ENCODE peak calls at places on chromosome 14, in nine cellular contexts. One of them, this sample, is unnamed.

GRCh38 chr14:51006781-51007211 is 62.5 kb upstream of the PYGL start:
- DNase-seq in PC-3: peak
- DNase-seq in sigmoid colon: peak
- DNase-seq in right lobe of liver: no peak
- DNase-seq in brain microvascular endothelial cell: no peak
- DNase-seq in lung: peak
- DNase-seq in left ventricle myocardium inferior: no peak
- DNase-seq in pancreas: no peak
- DNase-seq in CD4-positive, alpha-beta T cell: no peak
- DNase-seq in this sample: no peak

GRCh38 chr14:78595797-78596196 is 425.6 kb downstream of the NRXN3 start:
- DNase-seq in CD4-positive, alpha-beta T cell: no peak
- DNase-seq in PC-3: peak
- DNase-seq in brain microvascular endothelial cell: no peak
- DNase-seq in sigmoid colon: no peak
- DNase-seq in left ventricle myocardium inferior: no peak
- DNase-seq in pancreas: no peak
- DNase-seq in lung: no peak
- DNase-seq in right lobe of liver: no peak
- DNase-seq in this sample: no peak

GRCh38 chr14:27528328-27528727 is 930.5 kb upstream of the NOVA1 start:
- DNase-seq in sigmoid colon: no peak
- DNase-seq in PC-3: peak
- DNase-seq in right lobe of liver: no peak
- DNase-seq in brain microvascular endothelial cell: no peak
- DNase-seq in CD4-positive, alpha-beta T cell: no peak
- DNase-seq in pancreas: no peak
- DNase-seq in left ventricle myocardium inferior: no peak
- DNase-seq in lung: no peak
- DNase-seq in this sample: no peak

GRCh38 chr14:97977711-97978261 is 1180.6 kb downstream of the VRK1 start:
- DNase-seq in brain microvascular endothelial cell: no peak
- DNase-seq in left ventricle myocardium inferior: peak
- DNase-seq in CD4-positive, alpha-beta T cell: peak
- DNase-seq in sigmoid colon: peak
- DNase-seq in pancreas: peak
- DNase-seq in lung: peak
- DNase-seq in PC-3: peak
- DNase-seq in right lobe of liver: peak
- DNase-seq in this sample: peak

GRCh38 chr14:61385002-61385685 is 63.8 kb downstream of the PRKCH start:
- DNase-seq in CD4-positive, alpha-beta T cell: peak
- DNase-seq in sigmoid colon: no peak
- DNase-seq in lung: no peak
- DNase-seq in brain microvascular endothelial cell: no peak
- DNase-seq in PC-3: no peak
- DNase-seq in pancreas: no peak
- DNase-seq in left ventricle myocardium inferior: no peak
- DNase-seq in right lobe of liver: no peak
- DNase-seq in this sample: peak

GRCh38 chr14:51596473-51596870 is 55.2 kb upstream of the FRMD6 start:
- DNase-seq in CD4-positive, alpha-beta T cell: no peak
- DNase-seq in pancreas: no peak
- DNase-seq in lung: no peak
- DNase-seq in left ventricle myocardium inferior: no peak
- DNase-seq in brain microvascular endothelial cell: peak
- DNase-seq in PC-3: no peak
- DNase-seq in sigmoid colon: no peak
- DNase-seq in right lobe of liver: no peak
- DNase-seq in this sample: no peak

GRCh38 chr14:93137864-93138263 is 22.1 kb upstream of the ITPK1 start:
- DNase-seq in brain microvascular endothelial cell: no peak
- DNase-seq in right lobe of liver: peak
- DNase-seq in CD4-positive, alpha-beta T cell: no peak
- DNase-seq in lung: peak
- DNase-seq in sigmoid colon: peak
- DNase-seq in PC-3: peak
- DNase-seq in pancreas: peak
- DNase-seq in left ventricle myocardium inferior: peak
- DNase-seq in this sample: no peak

GRCh38 chr14:54455363-54455762 is 14.2 kb upstream of the CNIH1 start:
- DNase-seq in PC-3: no peak
- DNase-seq in lung: no peak
- DNase-seq in pancreas: no peak
- DNase-seq in left ventricle myocardium inferior: no peak
- DNase-seq in right lobe of liver: no peak
- DNase-seq in CD4-positive, alpha-beta T cell: no peak
- DNase-seq in sigmoid colon: no peak
- DNase-seq in brain microvascular endothelial cell: no peak
- DNase-seq in this sample: no peak

GRCh38 chr14:102318781-102319276 is 717 bp upstream of the ZNF839 start:
- DNase-seq in CD4-positive, alpha-beta T cell: no peak
- DNase-seq in right lobe of liver: no peak
- DNase-seq in pancreas: peak
- DNase-seq in lung: no peak
- DNase-seq in brain microvascular endothelial cell: no peak
- DNase-seq in PC-3: no peak
- DNase-seq in sigmoid colon: peak
- DNase-seq in left ventricle myocardium inferior: no peak
- DNase-seq in this sample: no peak

GRCh38 chr14:60645191-60645590 is 4.1 kb downstream of the SIX1 start:
- DNase-seq in lung: no peak
- DNase-seq in PC-3: no peak
- DNase-seq in CD4-positive, alpha-beta T cell: no peak
- DNase-seq in brain microvascular endothelial cell: no peak
- DNase-seq in left ventricle myocardium inferior: no peak
- DNase-seq in sigmoid colon: no peak
- DNase-seq in pancreas: no peak
- DNase-seq in right lobe of liver: no peak
- DNase-seq in this sample: no peak

GRCh38 chr14:97707603-97708002 is 910.4 kb downstream of the VRK1 start:
- DNase-seq in PC-3: no peak
- DNase-seq in right lobe of liver: no peak
- DNase-seq in brain microvascular endothelial cell: no peak
- DNase-seq in sigmoid colon: no peak
- DNase-seq in pancreas: no peak
- DNase-seq in left ventricle myocardium inferior: no peak
- DNase-seq in lung: no peak
- DNase-seq in CD4-positive, alpha-beta T cell: no peak
- DNase-seq in this sample: no peak

GRCh38 chr14:61514006-61514830 is 181.1 kb upstream of the HIF1A start:
- DNase-seq in sigmoid colon: no peak
- DNase-seq in lung: no peak
- DNase-seq in CD4-positive, alpha-beta T cell: no peak
- DNase-seq in right lobe of liver: no peak
- DNase-seq in PC-3: peak
- DNase-seq in pancreas: no peak
- DNase-seq in left ventricle myocardium inferior: no peak
- DNase-seq in brain microvascular endothelial cell: no peak
- DNase-seq in this sample: no peak

GRCh38 chr14:66831190-66831589 is 323.2 kb downstream of the GPHN start:
- DNase-seq in lung: no peak
- DNase-seq in pancreas: no peak
- DNase-seq in brain microvascular endothelial cell: no peak
- DNase-seq in right lobe of liver: no peak
- DNase-seq in PC-3: no peak
- DNase-seq in sigmoid colon: no peak
- DNase-seq in left ventricle myocardium inferior: no peak
- DNase-seq in CD4-positive, alpha-beta T cell: no peak
- DNase-seq in this sample: no peak

GRCh38 chr14:54791001-54791400 is 111.6 kb downstream of the GCH1 start:
- DNase-seq in sigmoid colon: no peak
- DNase-seq in brain microvascular endothelial cell: no peak
- DNase-seq in right lobe of liver: no peak
- DNase-seq in PC-3: no peak
- DNase-seq in CD4-positive, alpha-beta T cell: no peak
- DNase-seq in left ventricle myocardium inferior: no peak
- DNase-seq in lung: no peak
- DNase-seq in pancreas: no peak
- DNase-seq in this sample: no peak

GRCh38 chr14:52874389-52874788 is 76.5 kb downstream of the FERMT2 start:
- DNase-seq in pancreas: no peak
- DNase-seq in PC-3: no peak
- DNase-seq in lung: no peak
- DNase-seq in right lobe of liver: no peak
- DNase-seq in brain microvascular endothelial cell: no peak
- DNase-seq in sigmoid colon: no peak
- DNase-seq in left ventricle myocardium inferior: no peak
- DNase-seq in CD4-positive, alpha-beta T cell: no peak
- DNase-seq in this sample: no peak

GRCh38 chr14:52873096-52873495 is 77.8 kb downstream of the FERMT2 start:
- DNase-seq in pancreas: no peak
- DNase-seq in lung: no peak
- DNase-seq in CD4-positive, alpha-beta T cell: no peak
- DNase-seq in right lobe of liver: no peak
- DNase-seq in left ventricle myocardium inferior: no peak
- DNase-seq in sigmoid colon: no peak
- DNase-seq in brain microvascular endothelial cell: no peak
- DNase-seq in PC-3: no peak
- DNase-seq in this sample: no peak

GRCh38 chr14:52873694-52874093 is 77.2 kb downstream of the FERMT2 start:
- DNase-seq in lung: no peak
- DNase-seq in pancreas: no peak
- DNase-seq in right lobe of liver: peak
- DNase-seq in brain microvascular endothelial cell: no peak
- DNase-seq in sigmoid colon: peak
- DNase-seq in left ventricle myocardium inferior: no peak
- DNase-seq in PC-3: no peak
- DNase-seq in CD4-positive, alpha-beta T cell: no peak
- DNase-seq in this sample: no peak

GRCh38 chr14:52868911-52869611 is 77.7 kb upstream of the GNPNAT1 start:
- DNase-seq in left ventricle myocardium inferior: no peak
- DNase-seq in pancreas: no peak
- DNase-seq in brain microvascular endothelial cell: no peak
- DNase-seq in CD4-positive, alpha-beta T cell: no peak
- DNase-seq in right lobe of liver: no peak
- DNase-seq in sigmoid colon: no peak
- DNase-seq in PC-3: no peak
- DNase-seq in lung: no peak
- DNase-seq in this sample: no peak

DNA sequence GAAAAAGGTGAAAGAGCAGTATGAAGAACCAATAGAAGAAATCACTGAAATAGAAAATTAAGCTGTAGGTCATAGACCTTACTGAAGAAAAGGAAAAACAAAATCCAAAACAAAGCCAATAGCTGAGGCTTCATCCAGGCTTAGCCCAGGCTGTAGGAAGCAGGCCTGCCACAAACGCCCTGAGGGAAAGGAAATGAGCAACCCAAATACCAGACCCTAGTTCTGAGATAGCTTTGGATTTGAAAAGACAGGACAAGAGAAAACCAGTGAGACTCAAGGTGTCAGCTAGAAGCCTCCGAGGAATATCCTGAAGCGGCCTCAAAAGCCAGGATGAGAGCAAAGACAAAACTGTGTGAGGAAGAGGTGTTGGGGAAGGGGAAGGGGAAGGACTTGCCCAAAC is 79.2 kb downstream of the FERMT2 start:
- DNase-seq in right lobe of liver: no peak
- DNase-seq in pancreas: no peak
- DNase-seq in sigmoid colon: no peak
- DNase-seq in brain microvascular endothelial cell: no peak
- DNase-seq in lung: no peak
- DNase-seq in left ventricle myocardium inferior: no peak
- DNase-seq in CD4-positive, alpha-beta T cell: no peak
- DNase-seq in PC-3: peak
- DNase-seq in this sample: no peak
- H3K27ac ChIP-seq in right lobe of liver: no peak
- H3K27ac ChIP-seq in pancreas: no peak
- H3K27ac ChIP-seq in sigmoid colon: no peak
- H3K27ac ChIP-seq in brain microvascular endothelial cell: no peak
- H3K27ac ChIP-seq in lung: no peak
- H3K27ac ChIP-seq in left ventricle myocardium inferior: no peak
- H3K27ac ChIP-seq in CD4-positive, alpha-beta T cell: no peak
- H3K27ac ChIP-seq in PC-3: no peak
- H3K27ac ChIP-seq in this sample: no peak

DNA sequence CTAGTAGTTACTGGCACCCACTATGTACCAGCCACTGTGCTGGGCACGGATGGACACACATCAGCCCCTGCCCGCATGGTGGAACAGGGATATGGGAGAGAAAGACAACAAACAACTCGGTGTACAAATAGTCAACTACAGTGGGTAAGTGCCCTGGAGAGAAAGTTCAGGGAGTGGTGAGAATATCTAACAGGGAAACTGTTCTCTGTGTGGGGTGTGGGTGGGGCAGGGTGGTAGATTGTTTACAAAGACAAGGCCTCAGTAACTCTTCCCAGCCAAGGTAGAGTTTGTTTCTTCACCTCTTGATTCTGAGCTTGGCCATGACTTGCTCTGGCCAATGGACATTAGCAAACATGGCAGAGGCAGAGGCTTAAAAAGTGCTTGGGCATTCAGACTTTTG is 12.9 kb upstream of the CLMN start:
- DNase-seq in sigmoid colon: no peak
- DNase-seq in right lobe of liver: no peak
- DNase-seq in brain microvascular endothelial cell: no peak
- DNase-seq in pancreas: no peak
- DNase-seq in left ventricle myocardium inferior: no peak
- DNase-seq in CD4-positive, alpha-beta T cell: no peak
- DNase-seq in PC-3: no peak
- DNase-seq in lung: no peak
- DNase-seq in this sample: no peak
- H3K27ac ChIP-seq in sigmoid colon: no peak
- H3K27ac ChIP-seq in right lobe of liver: no peak
- H3K27ac ChIP-seq in brain microvascular endothelial cell: no peak
- H3K27ac ChIP-seq in pancreas: no peak
- H3K27ac ChIP-seq in left ventricle myocardium inferior: no peak
- H3K27ac ChIP-seq in CD4-positive, alpha-beta T cell: no peak
- H3K27ac ChIP-seq in PC-3: no peak
- H3K27ac ChIP-seq in lung: no peak
- H3K27ac ChIP-seq in this sample: no peak

GRCh38 chr14:38904959-38905358 is 198.1 kb downstream of the SEC23A start:
- DNase-seq in PC-3: no peak
- DNase-seq in lung: no peak
- DNase-seq in CD4-positive, alpha-beta T cell: no peak
- DNase-seq in pancreas: no peak
- DNase-seq in right lobe of liver: no peak
- DNase-seq in brain microvascular endothelial cell: no peak
- DNase-seq in left ventricle myocardium inferior: no peak
- DNase-seq in sigmoid colon: no peak
- DNase-seq in this sample: no peak

DNA sequence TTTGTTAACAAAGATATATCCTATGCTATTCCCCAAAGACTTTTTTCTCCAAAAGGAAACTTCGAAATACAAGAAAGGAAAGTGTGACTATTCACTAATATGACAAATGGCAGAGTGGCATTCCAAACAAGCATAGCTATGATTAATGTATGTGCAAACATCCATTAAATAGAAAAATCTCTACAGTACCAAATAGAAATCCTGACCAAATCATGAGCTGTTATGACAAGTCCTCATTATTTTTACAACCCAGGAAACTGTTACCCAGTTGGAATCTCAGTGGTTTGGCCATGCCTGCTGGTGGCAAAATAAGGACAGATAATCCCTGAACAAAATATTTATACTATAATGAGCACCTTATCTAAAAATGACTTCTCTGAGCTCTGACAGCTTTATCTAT is 202.1 kb downstream of the SEC23A start:
- DNase-seq in CD4-positive, alpha-beta T cell: no peak
- DNase-seq in left ventricle myocardium inferior: no peak
- DNase-seq in right lobe of liver: no peak
- DNase-seq in PC-3: peak
- DNase-seq in sigmoid colon: no peak
- DNase-seq in brain microvascular endothelial cell: no peak
- DNase-seq in pancreas: no peak
- DNase-seq in lung: no peak
- DNase-seq in this sample: no peak
- H3K27ac ChIP-seq in CD4-positive, alpha-beta T cell: no peak
- H3K27ac ChIP-seq in left ventricle myocardium inferior: no peak
- H3K27ac ChIP-seq in right lobe of liver: no peak
- H3K27ac ChIP-seq in PC-3: peak
- H3K27ac ChIP-seq in sigmoid colon: no peak
- H3K27ac ChIP-seq in brain microvascular endothelial cell: no peak
- H3K27ac ChIP-seq in pancreas: no peak
- H3K27ac ChIP-seq in lung: no peak
- H3K27ac ChIP-seq in this sample: no peak

GRCh38 chr14:22491683-22492483 is 97.1 kb downstream of the DAD1 start:
- DNase-seq in sigmoid colon: no peak
- DNase-seq in PC-3: no peak
- DNase-seq in CD4-positive, alpha-beta T cell: no peak
- DNase-seq in brain microvascular endothelial cell: no peak
- DNase-seq in left ventricle myocardium inferior: no peak
- DNase-seq in lung: no peak
- DNase-seq in right lobe of liver: no peak
- DNase-seq in pancreas: no peak
- DNase-seq in this sample: no peak
- H3K27ac ChIP-seq in sigmoid colon: no peak
- H3K27ac ChIP-seq in PC-3: no peak
- H3K27ac ChIP-seq in CD4-positive, alpha-beta T cell: peak
- H3K27ac ChIP-seq in brain microvascular endothelial cell: no peak
- H3K27ac ChIP-seq in left ventricle myocardium inferior: peak
- H3K27ac ChIP-seq in lung: no peak
- H3K27ac ChIP-seq in right lobe of liver: no peak
- H3K27ac ChIP-seq in pancreas: no peak
- H3K27ac ChIP-seq in this sample: no peak